ENCODE peak calls at places on chromosome 18, in nine cellular contexts. B, J, L, W, E, U, M, F and S are unnamed samples.

GRCh38 chr18:47558110-47558750 is 306.8 kb upstream of the SKOR2 start:
- DNase-seq in B (no peak), J (no peak), L (no peak), W (no peak), E (no peak), U (no peak), M (no peak), F (no peak), S (no peak)

GRCh38 chr18:6934859-6935258 is 182.7 kb downstream of the LAMA1 start:
- DNase-seq in B (no peak), J (no peak), L (no peak), W (no peak), E (no peak), U (no peak), M (no peak), F (no peak), S (no peak)

GRCh38 chr18:35039633-35040032 is 1.6 kb upstream of the MAPRE2 start:
- DNase-seq in B (peak; percentile 31), J (no peak), L (no peak), W (no peak), E (no peak), U (no peak), M (no peak), F (no peak), S (no peak)

GRCh38 chr18:35478520-35479435 is 19.0 kb downstream of the INO80C start:
- DNase-seq in B (peak; percentile 43), J (peak; percentile 68), L (no peak), W (no peak), E (no peak), U (no peak), M (no peak), F (peak; percentile 82), S (no peak)

GRCh38 chr18:55522011-55522410 is 66.0 kb downstream of the TCF4 start:
- DNase-seq in B (no peak), J (no peak), L (peak; percentile 35), W (no peak), E (peak; percentile 65), U (no peak), M (no peak), F (no peak), S (no peak)

GRCh38 chr18:51017140-51017874 is 12.7 kb upstream of the SMAD4 start:
- DNase-seq in B (no peak), J (no peak), L (no peak), W (no peak), E (peak; percentile 87), U (no peak), M (no peak), F (no peak), S (peak; percentile 62)

GRCh38 chr18:3931542-3932112 is 481.7 kb downstream of the TGIF1 start:
- DNase-seq in B (no peak), J (no peak), L (no peak), W (no peak), E (no peak), U (no peak), M (no peak), F (no peak), S (no peak)

GRCh38 chr18:3177902-3178687 is 41.7 kb downstream of the MYOM1 start:
- DNase-seq in B (no peak), J (peak; percentile 57), L (no peak), W (peak; percentile 67), E (no peak), U (no peak), M (peak; percentile 38), F (no peak), S (no peak)

DNA sequence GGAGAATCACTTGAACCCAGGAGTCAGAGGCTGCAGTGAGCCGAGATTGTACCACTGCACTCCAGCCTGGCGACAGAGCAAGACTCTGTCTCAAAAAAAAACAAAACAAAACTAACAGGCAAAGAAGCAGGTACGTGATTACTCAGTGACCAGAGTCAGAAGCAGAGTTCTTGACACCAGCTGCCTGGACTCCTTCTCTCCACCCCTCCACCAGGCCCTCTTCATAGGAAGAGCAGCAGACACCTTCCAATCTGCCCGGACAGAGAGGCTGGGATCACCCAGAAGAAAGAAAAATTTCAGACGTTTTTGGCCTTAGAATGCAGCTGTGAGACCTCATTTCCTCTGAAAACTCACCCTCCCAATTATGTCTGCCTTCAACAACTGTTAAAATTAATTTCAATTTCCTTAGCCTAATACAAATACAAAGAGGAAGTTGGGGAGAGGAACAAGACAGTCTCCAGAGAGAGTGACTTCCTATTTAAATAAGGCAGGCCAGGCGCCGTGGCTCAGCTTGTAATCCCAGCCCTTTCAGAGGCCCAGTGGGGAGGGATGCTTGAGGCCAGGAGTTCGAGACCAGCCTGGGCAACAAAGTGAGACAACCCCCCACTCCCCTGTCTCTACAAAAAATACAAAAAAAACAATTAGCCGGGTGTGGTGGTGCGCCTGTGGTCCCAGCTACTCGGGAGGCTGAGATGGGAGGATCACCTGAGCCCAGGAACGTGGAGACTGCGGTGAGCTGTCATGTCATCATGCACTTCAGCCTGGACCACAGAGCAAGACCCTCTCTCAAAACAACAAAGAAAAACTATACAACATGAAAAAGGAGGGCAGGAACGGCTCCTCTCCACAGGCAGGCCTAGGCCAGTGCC is 1.6 kb downstream of the SLC66A2 start:
- DNase-seq in B (no peak), J (peak; percentile 32), L (no peak), W (no peak), E (no peak), U (peak; percentile 72), M (peak; percentile 60), F (no peak), S (no peak)
- H3K4me3 ChIP-seq in B (peak overlapping the region; percentile 69), J (peak overlapping the region; percentile 99), L (peak overlapping the region; percentile 44), W (peak overlapping the region; percentile 76), E (peak overlapping the region; percentile 94), U (peak overlapping the region; percentile 83), M (peak overlapping the region; percentile 87), F (no peak overlapping the region), S (no peak overlapping the region)

DNA sequence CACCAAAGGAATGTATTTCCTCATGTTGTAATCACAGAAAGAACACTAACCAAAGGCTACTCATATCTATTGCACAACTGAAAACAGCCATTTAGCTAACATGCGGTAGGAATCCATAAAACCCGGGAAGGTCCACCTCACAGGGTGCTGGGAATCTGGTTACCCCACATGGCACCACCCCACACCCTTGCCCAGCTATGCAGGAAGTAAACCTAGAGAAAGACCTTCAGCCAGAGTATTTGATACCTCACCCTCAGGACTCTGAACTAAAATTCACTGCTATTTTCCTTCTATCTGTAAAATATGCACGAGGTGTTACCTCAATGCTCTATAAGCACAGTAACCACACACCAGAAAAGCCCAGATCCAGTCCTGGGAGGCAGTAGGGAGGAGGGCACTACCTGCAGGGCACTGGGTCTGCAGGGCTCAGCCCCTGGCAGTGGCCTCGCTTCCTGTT is 45.8 kb downstream of the PTPN2 start:
- DNase-seq in B (peak; percentile 92), J (peak; percentile 60), L (no peak), W (peak; percentile 80), E (no peak), U (peak; percentile 88), M (no peak), F (peak; percentile 65), S (no peak)
- H3K4me3 ChIP-seq in B (peak overlapping the region; percentile 45), J (no peak overlapping the region), L (no peak overlapping the region), W (peak overlapping the region; percentile 17), E (no peak overlapping the region), U (no peak overlapping the region), M (no peak overlapping the region), F (peak overlapping the region; percentile 18), S (no peak overlapping the region)

GRCh38 chr18:12278765-12279682 is 24.9 kb downstream of the CIDEA start:
- DNase-seq in B (no peak), J (peak; percentile 40), L (no peak), W (peak; percentile 80), E (peak; percentile 87), U (peak; percentile 93), M (peak; percentile 86), F (no peak), S (peak; percentile 61)

GRCh38 chr18:12278153-12278764 is 24.1 kb downstream of the CIDEA start:
- DNase-seq in B (no peak), J (no peak), L (no peak), W (no peak), E (peak; percentile 38), U (no peak), M (no peak), F (no peak), S (no peak)

GRCh38 chr18:12279781-12280531 is 25.8 kb downstream of the CIDEA start:
- DNase-seq in B (no peak), J (no peak), L (no peak), W (no peak), E (no peak), U (no peak), M (no peak), F (no peak), S (no peak)

GRCh38 chr18:12274793-12275192 is 20.6 kb downstream of the CIDEA start:
- DNase-seq in B (no peak), J (no peak), L (no peak), W (no peak), E (no peak), U (no peak), M (no peak), F (no peak), S (no peak)

DNA sequence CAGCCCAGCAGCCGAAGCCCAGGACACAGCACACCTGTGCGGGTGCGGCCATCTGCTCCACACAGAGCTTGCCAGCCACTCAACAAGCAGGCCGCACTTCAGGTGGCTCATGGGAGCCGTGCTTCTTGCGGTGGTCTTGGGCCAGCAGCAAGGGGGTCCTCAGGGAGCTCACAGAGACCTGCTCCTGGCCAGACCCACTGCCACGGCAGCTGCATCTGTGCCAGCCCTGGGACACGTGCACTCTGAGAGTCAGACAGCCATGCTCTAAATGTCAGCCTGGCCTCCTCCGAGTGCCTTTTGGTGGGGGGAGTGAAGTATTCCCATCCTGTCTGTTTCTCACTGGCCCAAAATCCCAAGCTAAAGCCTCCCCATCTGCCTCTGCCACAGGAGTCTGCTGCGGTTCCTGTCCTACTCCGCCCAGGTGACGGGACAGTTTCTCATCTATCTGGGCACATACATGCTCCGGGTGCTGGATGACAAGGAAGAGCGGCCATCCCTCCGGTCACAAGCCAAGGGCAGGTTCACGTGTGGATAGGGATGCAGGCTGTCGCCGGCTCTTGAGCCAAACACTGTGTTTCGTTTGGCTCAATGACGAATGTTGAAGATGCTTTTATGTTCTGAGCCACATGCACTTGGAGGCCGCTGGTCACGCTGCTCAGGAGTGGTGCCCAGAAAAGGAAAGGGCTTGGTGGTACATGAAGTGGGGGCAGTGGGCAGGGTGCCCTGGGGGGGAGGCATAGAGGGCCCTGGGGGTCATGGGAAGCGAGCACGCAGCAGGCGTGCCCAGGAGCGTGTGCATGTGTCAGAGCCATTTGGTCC is 22.8 kb downstream of the CIDEA start:
- DNase-seq in B (no peak), J (no peak), L (no peak), W (no peak), E (no peak), U (no peak), M (no peak), F (no peak), S (no peak)
- H3K4me3 ChIP-seq in B (no peak overlapping the region), J (no peak overlapping the region), L (no peak overlapping the region), W (no peak overlapping the region), E (no peak overlapping the region), U (no peak overlapping the region), M (no peak overlapping the region), F (no peak overlapping the region), S (no peak overlapping the region)

DNA sequence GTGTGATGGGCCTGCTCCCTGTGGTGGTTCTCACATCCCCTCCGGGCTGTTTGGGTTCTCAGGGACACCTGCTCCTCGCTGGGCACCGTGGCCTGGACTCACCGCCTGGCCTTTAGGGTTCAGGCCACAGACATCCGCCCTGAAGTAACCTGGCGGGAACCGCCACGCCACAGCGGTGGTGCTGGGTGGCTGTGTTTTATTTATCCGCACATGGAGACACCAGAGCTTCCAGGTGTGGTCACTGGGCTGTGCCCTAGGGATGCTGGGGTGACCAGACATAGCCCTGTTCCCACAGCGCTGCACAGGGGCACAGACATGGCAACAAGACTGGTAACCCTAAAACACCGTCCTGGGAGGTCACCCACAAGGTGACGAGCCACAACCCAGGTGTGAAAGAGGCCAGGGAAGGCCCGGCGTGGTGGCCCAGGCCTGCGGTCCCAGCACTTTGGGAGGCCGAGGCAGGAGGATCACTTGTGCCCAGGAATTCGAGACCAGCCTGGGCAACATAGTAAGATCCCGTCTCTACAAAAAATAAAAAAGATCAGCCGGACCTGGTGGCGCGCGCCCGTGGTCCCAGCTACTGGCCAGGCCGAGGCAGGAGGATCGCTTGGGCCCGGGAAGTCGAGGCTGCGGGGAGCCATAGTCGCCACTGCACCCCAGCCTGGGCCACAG is 649 bp upstream of the HSBP1L1 start:
- DNase-seq in B (no peak), J (no peak), L (no peak), W (no peak), E (no peak), U (peak; percentile 58), M (no peak), F (no peak), S (no peak)
- H3K4me3 ChIP-seq in B (peak overlapping the region; percentile 72), J (peak overlapping the region; percentile 69), L (no peak overlapping the region), W (peak overlapping the region; percentile 63), E (peak overlapping the region; percentile 60), U (no peak overlapping the region), M (peak overlapping the region; percentile 77), F (peak overlapping the region; percentile 63), S (no peak overlapping the region)